ENCODE peak calls at places on chromosomes 16 and 17, in ten cellular contexts. F, I, R, T, X, Y, V, Q, Z and K are unnamed samples.
A peak's percentile ranks its signal among the peaks of the same experiment; 100 is the strongest.

GRCh38 chr17:61402978-61403845 is 3.6 kb downstream of the TBX2 start:
- DNase-seq in F (no peak), I (no peak), R (no peak), T (no peak), X (no peak), Y (no peak), V (no peak), Q (peak; percentile 34), Z (peak; percentile 66), K (no peak)

GRCh38 chr17:32586666-32587065 is 99.9 kb downstream of the CDK5R1 start:
- DNase-seq in F (no peak), I (no peak), R (no peak), T (no peak), X (no peak), Y (no peak), V (no peak), Q (no peak), Z (no peak), K (no peak)

GRCh38 chr17:83192161-83192788 is 112.9 kb downstream of the METRNL start:
- DNase-seq in F (no peak), I (no peak), R (no peak), T (no peak), X (peak; percentile 37), Y (no peak), V (peak; percentile 79), Q (no peak), Z (peak; percentile 79), K (peak; percentile 80)

GRCh38 chr16:75196826-75197225 is 10.1 kb downstream of the CTRB2 start:
- DNase-seq in F (no peak), I (no peak), R (no peak), T (peak; percentile 5), X (no peak), Y (no peak), V (no peak), Q (no peak), Z (peak; percentile 42), K (no peak)

GRCh38 chr16:1407749-1408148 is 6.8 kb downstream of the UNKL start:
- DNase-seq in F (no peak), I (no peak), R (no peak), T (no peak), X (no peak), Y (no peak), V (no peak), Q (peak; percentile 53), Z (no peak), K (no peak)

GRCh38 chr16:74603848-74604247 is 3.1 kb downstream of the GLG1 start:
- DNase-seq in F (no peak), I (no peak), R (no peak), T (no peak), X (no peak), Y (no peak), V (peak; percentile 27), Q (no peak), Z (no peak), K (no peak)

GRCh38 chr17:22435231-22435974 is 743.1 kb downstream of the KCNJ18 start:
- DNase-seq in F (no peak), I (no peak), R (no peak), T (no peak), X (no peak), Y (no peak), V (no peak), Q (peak; percentile 86), Z (no peak), K (no peak)

GRCh38 chr16:65658339-65659275 is 536.7 kb upstream of the CDH11 start:
- DNase-seq in F (no peak), I (peak; percentile 64), R (no peak), T (no peak), X (no peak), Y (no peak), V (no peak), Q (peak; percentile 54), Z (no peak), K (peak; percentile 69)

GRCh38 chr16:89720520-89720858 is 209 bp downstream of the VPS9D1 start:
- DNase-seq in F (no peak), I (no peak), R (no peak), T (peak; percentile 52), X (no peak), Y (no peak), V (no peak), Q (peak; percentile 85), Z (peak; percentile 91), K (no peak)

GRCh38 chr16:52482916-52483315 is 64.0 kb downstream of the TOX3 start:
- DNase-seq in F (no peak), I (no peak), R (no peak), T (no peak), X (no peak), Y (no peak), V (no peak), Q (no peak), Z (no peak), K (no peak)

GRCh38 chr17:81371910-81372760 is 23.1 kb upstream of the BAHCC1 start:
- DNase-seq in F (no peak), I (no peak), R (no peak), T (no peak), X (no peak), Y (no peak), V (peak; percentile 78), Q (peak; percentile 91), Z (peak; percentile 78), K (no peak)

GRCh38 chr17:48995332-48995870 is 1.8 kb upstream of the IGF2BP1 start:
- DNase-seq in F (no peak), I (no peak), R (no peak), T (no peak), X (no peak), Y (no peak), V (no peak), Q (no peak), Z (no peak), K (no peak)

GRCh38 chr16:75086281-75086680 is 30.3 kb downstream of the LDHD start:
- DNase-seq in F (no peak), I (no peak), R (no peak), T (no peak), X (no peak), Y (no peak), V (no peak), Q (no peak), Z (no peak), K (no peak)

GRCh38 chr16:78984887-78985464 is 615.6 kb downstream of the MAF start:
- DNase-seq in F (no peak), I (no peak), R (no peak), T (no peak), X (no peak), Y (no peak), V (no peak), Q (peak; percentile 68), Z (no peak), K (no peak)
- TF ChIP-seq POLR2AphosphoS5 in F (no peak), I (no peak), R (no peak), T (no peak), X (no peak), Y (no peak), V (no peak), Q (no peak), Z (no peak), K (no peak)

GRCh38 chr16:80527297-80527696 is 13.5 kb upstream of the DYNLRB2 start:
- DNase-seq in F (no peak), I (no peak), R (no peak), T (no peak), X (no peak), Y (no peak), V (no peak), Q (peak; percentile 11), Z (peak; percentile 76), K (no peak)
- TF ChIP-seq CTCF in F (peak; percentile 34), I (peak; percentile 40), R (peak; percentile 34), T (no peak), X (peak; percentile 39), Y (peak; percentile 77), V (no peak), Q (peak; percentile 57), Z (peak; percentile 31), K (no peak)

GRCh38 chr17:17034496-17035066 is 7.7 kb upstream of the MPRIP start:
- DNase-seq in F (no peak), I (no peak), R (no peak), T (no peak), X (no peak), Y (no peak), V (no peak), Q (no peak), Z (no peak), K (no peak)

GRCh38 chr17:17035490-17035889 is 6.8 kb upstream of the MPRIP start:
- DNase-seq in F (no peak), I (no peak), R (no peak), T (no peak), X (peak; percentile 22), Y (no peak), V (no peak), Q (no peak), Z (no peak), K (no peak)

GRCh38 chr17:17034028-17034427 is 8.2 kb upstream of the MPRIP start:
- DNase-seq in F (no peak), I (no peak), R (no peak), T (no peak), X (no peak), Y (no peak), V (no peak), Q (no peak), Z (no peak), K (no peak)

GRCh38 chr17:17035920-17036319 is 6.3 kb upstream of the MPRIP start:
- DNase-seq in F (no peak), I (no peak), R (no peak), T (no peak), X (no peak), Y (no peak), V (no peak), Q (no peak), Z (no peak), K (no peak)

GRCh38 chr17:17036520-17036998 is 5.7 kb upstream of the MPRIP start:
- DNase-seq in F (no peak), I (no peak), R (peak; percentile 43), T (no peak), X (peak; percentile 27), Y (no peak), V (no peak), Q (no peak), Z (peak; percentile 83), K (no peak)
- TF ChIP-seq POLR2AphosphoS5 in F (no peak), I (peak; percentile 12), R (peak; percentile 64), T (peak; percentile 50), X (no peak), Y (no peak), V (no peak), Q (no peak), Z (peak; percentile 74), K (no peak)

GRCh38 chr16:72840591-72841381 is 207.1 kb downstream of the ZFHX3 start:
- DNase-seq in F (no peak), I (no peak), R (no peak), T (no peak), X (no peak), Y (no peak), V (no peak), Q (no peak), Z (no peak), K (no peak)

GRCh38 chr16:72836181-72836580 is 211.7 kb downstream of the ZFHX3 start:
- DNase-seq in F (no peak), I (peak; percentile 85), R (no peak), T (no peak), X (peak; percentile 64), Y (no peak), V (no peak), Q (no peak), Z (no peak), K (no peak)

GRCh38 chr16:72838999-72839398 is 208.9 kb downstream of the ZFHX3 start:
- DNase-seq in F (no peak), I (no peak), R (no peak), T (no peak), X (no peak), Y (no peak), V (no peak), Q (no peak), Z (no peak), K (no peak)

GRCh38 chr16:72836985-72837384 is 210.9 kb downstream of the ZFHX3 start:
- DNase-seq in F (no peak), I (no peak), R (no peak), T (no peak), X (no peak), Y (no peak), V (no peak), Q (no peak), Z (no peak), K (no peak)

GRCh38 chr16:72837846-72838661 is 209.9 kb downstream of the ZFHX3 start:
- DNase-seq in F (no peak), I (no peak), R (no peak), T (no peak), X (no peak), Y (no peak), V (no peak), Q (no peak), Z (no peak), K (no peak)
- TF ChIP-seq CTCF in F (no peak), I (no peak), R (no peak), T (no peak), X (no peak), Y (no peak), V (no peak), Q (no peak), Z (no peak), K (no peak)